ENCODE peak calls at places on chromosomes 12 and 14, in five cellular contexts. F is ovary, C is mucosa of descending colon, H is lower lobe of right lung, M is progenitor cell of endocrine pancreas. D is an unnamed sample.

GRCh38 chr12:113103756-113104450 is 31.7 kb downstream of the RASAL1 start:
- DNase-seq in H (peak), M (peak), C (peak), F (no peak), D (no peak)

GRCh38 chr14:78007160-78007559 is 163.0 kb upstream of the NRXN3 start:
- DNase-seq in M (no peak), H (no peak), F (no peak), C (no peak), D (no peak)

GRCh38 chr12:114913871-114914801 is 230.2 kb upstream of the TBX3 start:
- DNase-seq in H (no peak), C (no peak), M (no peak), F (no peak), D (no peak)

GRCh38 chr14:72737560-72737943 is 156.3 kb downstream of the DPF3 start:
- DNase-seq in F (no peak), M (no peak), C (no peak), H (no peak), D (no peak)

GRCh38 chr12:1595026-1595561 is 713 bp upstream of the FBXL14 start:
- DNase-seq in C (no peak), M (no peak), H (no peak), F (no peak), D (no peak)

GRCh38 chr12:50665170-50665569 is 98.7 kb upstream of the ATF1 start:
- DNase-seq in C (no peak), H (no peak), M (no peak), F (no peak), D (no peak)

GRCh38 chr12:2970744-2971143 is 11.5 kb downstream of the TEAD4 start:
- DNase-seq in M (no peak), F (no peak), H (no peak), C (no peak), D (no peak)

GRCh38 chr14:70357557-70357956 is 1.9 kb downstream of the COX16 start:
- DNase-seq in H (no peak), C (no peak), F (no peak), M (no peak), D (no peak)

D was measured in left ventricle myocardium superior.